ENCODE peak calls at places on chromosomes 1 and 21, in four cellular contexts. D is mucosa of descending colon, P is A549, X is lower lobe of right lung. B is an unnamed sample. For H3K9me3, the result is how much of the 10 kb centered on the place peaks cover.

GRCh38 chr1:206679738-206680211 is 4.9 kb upstream of the MAPKAPK2 start:
- DNase-seq in D (no peak), P (no peak), X (no peak), B (no peak)

GRCh38 chr1:163035791-163036249 is 33.3 kb upstream of the RGS4 start:
- DNase-seq in D (no peak), P (peak), X (no peak), B (no peak)

GRCh38 chr1:247365023-247365422 is 33.4 kb upstream of the ZNF496 start:
- DNase-seq in D (no peak), P (no peak), X (no peak), B (no peak)

GRCh38 chr1:218383051-218383450 is 37.9 kb downstream of the TGFB2 start:
- DNase-seq in D (no peak), P (no peak), X (no peak), B (no peak)

GRCh38 chr1:90405726-90406125 is 311.4 kb downstream of the BARHL2 start:
- DNase-seq in D (no peak), P (no peak), X (no peak), B (no peak)

GRCh38 chr1:192485692-192486436 is 89.7 kb upstream of the RGS1 start:
- DNase-seq in D (no peak), P (peak), X (peak), B (peak)

GRCh38 chr21:46567348-46567747 is 37.5 kb downstream of the S100B start:
- DNase-seq in D (no peak), P (no peak), X (peak), B (no peak)

GRCh38 chr1:246355421-246356230 is 151.5 kb downstream of the SMYD3 start:
- DNase-seq in D (no peak), P (no peak), X (no peak), B (no peak)

GRCh38 chr1:90826024-90826423 is 108.9 kb upstream of the BARHL2 start:
- DNase-seq in D (no peak), P (no peak), X (no peak), B (no peak)

GRCh38 chr1:181135462-181135781 is 46.9 kb downstream of the IER5 start:
- DNase-seq in D (no peak), P (peak), X (no peak), B (no peak)

GRCh38 chr1:94863919-94864318 is 43.8 kb downstream of the SLC44A3 start:
- DNase-seq in D (no peak), P (peak), X (no peak), B (no peak)

GRCh38 chr1:53125122-53125521 is 17.3 kb downstream of the SLC1A7 start:
- DNase-seq in D (no peak), P (no peak), X (no peak), B (no peak)

GRCh38 chr1:25889470-25889869 is 14.0 kb upstream of the PAQR7 start:
- DNase-seq in D (no peak), P (peak), X (no peak), B (no peak)

GRCh38 chr1:67429011-67429527 is 1.1 kb downstream of the SERBP1 start:
- DNase-seq in D (no peak), P (no peak), X (no peak), B (no peak)

GRCh38 chr1:53573931-53574330 is 114.7 kb downstream of the DMRTB1 start:
- DNase-seq in D (no peak), P (no peak), X (no peak), B (no peak)

GRCh38 chr21:35428489-35428888 is 379.4 kb upstream of the RUNX1 start:
- DNase-seq in D (no peak), P (no peak), X (peak), B (peak)

GRCh38 chr1:193448682-193449461 is 262.5 kb upstream of the B3GALT2 start:
- DNase-seq in D (no peak), P (no peak), X (no peak), B (no peak)

GRCh38 chr1:119982006-119982405 is 85.7 kb upstream of the ADAM30 start:
- DNase-seq in D (no peak), P (no peak), X (no peak), B (no peak)

GRCh38 chr21:45278156-45278911 is 9.4 kb downstream of the POFUT2 start:
- DNase-seq in D (no peak), P (no peak), X (peak), B (no peak)

GRCh38 chr1:178723541-178723940 is 1.5 kb upstream of the RALGPS2 start:
- DNase-seq in D (no peak), P (no peak), X (no peak), B (no peak)

GRCh38 chr1:240528566-240528965 is 83.4 kb downstream of the GREM2 start:
- DNase-seq in D (no peak), P (no peak), X (no peak), B (no peak)

GRCh38 chr1:37157634-37158033 is 123.3 kb upstream of the GRIK3 start:
- DNase-seq in D (no peak), P (no peak), X (no peak), B (no peak)

GRCh38 chr1:153404768-153405167 is 11.6 kb upstream of the S100A7A start:
- DNase-seq in D (peak), P (peak), X (peak), B (peak)

GRCh38 chr1:178066904-178067531 is 26.9 kb upstream of the RASAL2 start:
- DNase-seq in D (no peak), P (no peak), X (no peak), B (no peak)

GRCh38 chr1:7432102-7432895 is 338.8 kb upstream of the VAMP3 start:
- DNase-seq in D (no peak), P (no peak), X (peak), B (no peak)

GRCh38 chr21:15022608-15023261 is 42.1 kb downstream of the NRIP1 start:
- DNase-seq in D (no peak), P (no peak), X (no peak), B (no peak)

GRCh38 chr1:52034050-52034384 is 407 bp upstream of the KTI12 start:
- DNase-seq in D (no peak), P (no peak), X (no peak), B (no peak)

GRCh38 chr1:152886758-152887409 is 8.8 kb downstream of the SMCP start:
- DNase-seq in D (no peak), P (no peak), X (no peak), B (no peak)

GRCh38 chr1:16147615-16147926 is 8.3 kb downstream of the EPHA2 start:
- DNase-seq in D (no peak), P (no peak), X (no peak), B (no peak)

GRCh38 chr1:16145030-16145987 is 10.6 kb downstream of the EPHA2 start:
- DNase-seq in D (peak), P (peak), X (peak), B (peak)

GRCh38 chr1:16145988-16146887 is 9.6 kb downstream of the EPHA2 start:
- DNase-seq in D (peak), P (peak), X (peak), B (peak)

GRCh38 chr1:16148329-16149092 is 7.4 kb downstream of the EPHA2 start:
- DNase-seq in D (no peak), P (no peak), X (no peak), B (no peak)

DNA sequence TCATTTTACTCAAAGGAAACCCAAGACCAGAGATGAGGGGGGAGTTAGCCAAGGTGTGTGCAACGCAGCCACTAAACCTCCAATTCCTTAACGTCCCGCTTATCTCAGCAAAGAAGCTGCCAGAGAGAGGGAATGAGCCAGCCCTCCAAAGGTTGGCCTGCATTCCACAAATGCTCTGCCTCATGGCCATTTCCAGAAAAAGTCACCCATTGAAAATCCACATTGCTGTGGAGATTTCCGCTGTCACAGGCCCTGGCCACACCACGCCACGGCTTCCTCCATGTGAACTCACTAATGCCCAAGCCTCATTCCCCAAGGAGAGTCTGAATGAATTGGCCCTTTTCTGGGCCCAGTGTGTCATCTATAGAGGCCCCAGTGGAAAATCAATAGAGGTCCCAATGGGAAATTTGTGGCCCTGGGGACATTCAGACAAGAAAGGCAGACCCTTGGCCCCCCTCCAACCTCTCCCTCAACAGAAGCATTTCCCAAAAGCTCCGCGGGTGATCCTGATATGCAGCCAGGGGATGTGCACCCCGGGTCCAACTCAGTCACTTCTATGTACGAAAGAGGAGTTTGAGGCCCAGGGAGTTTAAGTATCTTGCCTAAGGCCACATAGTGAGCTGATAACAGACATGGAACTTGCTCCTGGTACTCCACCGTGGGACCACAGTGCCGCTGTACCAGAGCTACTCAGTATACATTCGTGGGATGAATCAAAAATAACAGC is 8.8 kb downstream of the EPHA2 start:
- DNase-seq in D (no peak), P (peak), X (no peak), B (no peak)
- H3K4me3 ChIP-seq in D (no peak), P (peak), X (no peak), B (peak)

GRCh38 chr1:49363628-49364027 is 586.9 kb upstream of the BEND5 start:
- DNase-seq in D (no peak), P (no peak), X (no peak), B (no peak)
- H3K9me3 ChIP-seq in D (under half), P (under half), X (under half), B (under half)

GRCh38 chr1:154765970-154766369 is 104.1 kb downstream of the KCNN3 start:
- DNase-seq in D (no peak), P (peak), X (no peak), B (no peak)
- TF ChIP-seq CTCF in D (no peak), P (peak), X (peak), B (peak)

DNA sequence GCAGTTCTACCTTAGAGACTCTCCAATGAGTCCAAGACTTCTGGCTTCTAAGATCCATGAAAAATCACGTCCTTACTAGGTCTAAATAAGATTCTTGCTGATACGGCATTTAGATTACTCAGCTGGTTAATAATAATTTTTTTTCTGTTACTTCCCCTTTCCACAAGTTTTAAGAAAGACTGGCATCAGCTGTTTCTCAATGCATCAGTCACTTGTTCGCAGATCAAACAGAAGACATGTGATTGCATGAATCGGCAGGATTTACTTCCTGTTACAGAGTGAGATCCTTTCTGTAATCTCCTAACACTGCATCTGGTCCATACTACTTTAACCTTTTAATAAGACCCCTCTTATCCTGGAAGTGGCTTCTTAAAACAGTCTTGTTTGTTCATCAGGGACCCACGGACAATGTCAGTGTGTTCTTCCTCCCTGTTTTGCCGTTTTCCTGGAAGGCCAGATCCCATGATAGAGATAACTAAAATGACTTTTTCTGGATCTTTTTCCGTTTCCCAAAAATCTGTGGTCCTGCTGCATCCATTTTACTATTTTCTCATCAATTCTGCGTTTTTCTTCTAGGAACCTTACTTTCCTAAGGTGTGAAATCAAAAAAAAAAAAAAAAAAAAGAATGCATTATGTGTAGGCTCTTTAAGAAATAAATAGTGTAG is 6.1 kb downstream of the NPL start:
- DNase-seq in D (no peak), P (peak), X (no peak), B (no peak)
- H3K4me3 ChIP-seq in D (no peak), P (no peak), X (no peak), B (no peak)

GRCh38 chr1:11502516-11502915 is 23.6 kb downstream of the DISP3 start:
- DNase-seq in D (no peak), P (no peak), X (no peak), B (no peak)
- H3K9me3 ChIP-seq in D (under half), P (under half), X (under half), B (under half)

GRCh38 chr1:160428655-160429054 is 28.3 kb downstream of the VANGL2 start:
- DNase-seq in D (peak), P (peak), X (no peak), B (no peak)
- TF ChIP-seq CTCF in D (peak), P (peak), X (peak), B (peak)

GRCh38 chr1:229093258-229093540 is 177.7 kb upstream of the RAB4A start:
- DNase-seq in D (no peak), P (no peak), X (no peak), B (no peak)

GRCh38 chr1:229094476-229095311 is 176.2 kb upstream of the RAB4A start:
- DNase-seq in D (no peak), P (no peak), X (no peak), B (no peak)

GRCh38 chr1:229092377-229093257 is 178.3 kb upstream of the RAB4A start:
- DNase-seq in D (no peak), P (no peak), X (no peak), B (no peak)

GRCh38 chr1:229095325-229095724 is 175.6 kb upstream of the RAB4A start:
- DNase-seq in D (no peak), P (no peak), X (no peak), B (no peak)

DNA sequence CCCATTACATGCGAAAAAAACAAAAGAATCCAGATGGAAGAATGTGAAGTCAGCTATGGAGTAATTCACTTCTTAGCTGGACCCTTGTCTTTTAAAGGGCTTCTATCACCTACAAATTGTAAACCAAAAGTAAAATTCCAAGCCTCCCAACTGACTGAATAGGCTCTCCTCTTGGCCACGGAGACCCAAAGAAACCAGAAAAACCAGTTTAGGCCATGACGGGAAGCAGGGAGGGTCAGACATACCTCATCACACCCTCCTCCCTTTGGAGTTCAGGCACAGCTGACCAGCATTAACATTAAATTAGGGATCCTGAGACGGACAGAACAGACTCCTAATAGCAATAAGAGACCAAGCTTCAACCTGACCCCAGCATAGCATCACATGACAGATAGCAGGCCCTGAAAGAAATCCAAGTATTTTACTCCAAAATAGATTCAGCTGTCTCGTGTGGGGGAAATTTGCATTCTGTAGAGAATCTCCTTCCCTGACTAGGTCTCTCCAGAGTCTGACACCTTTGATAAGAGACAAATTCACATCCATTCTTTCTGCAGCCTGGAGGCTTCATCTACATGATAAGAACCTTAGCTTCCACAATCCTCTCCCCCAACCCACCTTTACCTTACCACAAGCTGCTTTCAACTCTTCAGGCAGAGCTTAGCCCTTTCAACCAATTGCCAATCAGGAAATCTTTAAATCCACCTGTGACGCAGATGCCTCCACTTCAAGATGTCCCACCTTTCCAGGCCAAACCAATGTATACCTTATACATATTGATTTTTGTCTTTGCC is 177.2 kb upstream of the RAB4A start:
- DNase-seq in D (no peak), P (no peak), X (no peak), B (no peak)
- H3K4me3 ChIP-seq in D (no peak), P (no peak), X (no peak), B (no peak)

GRCh38 chr1:2803931-2804627 is 2.6 kb upstream of the TTC34 start:
- DNase-seq in D (peak), P (no peak), X (peak), B (no peak)

GRCh38 chr1:2807036-2807435 is 5.5 kb upstream of the TTC34 start:
- DNase-seq in D (no peak), P (no peak), X (no peak), B (no peak)

GRCh38 chr1:2803086-2803930 is 1.8 kb upstream of the TTC34 start:
- DNase-seq in D (peak), P (no peak), X (peak), B (no peak)

GRCh38 chr1:2805801-2806430 is 4.4 kb upstream of the TTC34 start:
- DNase-seq in D (peak), P (no peak), X (peak), B (no peak)

GRCh38 chr1:2804628-2805351 is 3.3 kb upstream of the TTC34 start:
- DNase-seq in D (peak), P (no peak), X (peak), B (no peak)
- H3K9me3 ChIP-seq in D (under half), P (under half), X (under half), B (under half)

GRCh38 chr1:202564958-202565497 is 145.2 kb downstream of the SYT2 start:
- DNase-seq in D (no peak), P (no peak), X (no peak), B (no peak)

GRCh38 chr1:202567747-202568146 is 142.5 kb downstream of the SYT2 start:
- DNase-seq in D (no peak), P (no peak), X (no peak), B (no peak)

GRCh38 chr1:202563818-202564217 is 146.4 kb downstream of the SYT2 start:
- DNase-seq in D (no peak), P (no peak), X (no peak), B (no peak)

GRCh38 chr1:202568466-202569196 is 141.6 kb downstream of the SYT2 start:
- DNase-seq in D (no peak), P (no peak), X (no peak), B (no peak)

GRCh38 chr1:202565890-202566289 is 144.4 kb downstream of the SYT2 start:
- DNase-seq in D (no peak), P (no peak), X (no peak), B (no peak)
- TF ChIP-seq CTCF in D (no peak), P (no peak), X (no peak), B (no peak)

B was measured in left ventricle myocardium inferior.